ENCODE peak calls at places on chromosome 10, in four cellular contexts. B, A, Z and I are unnamed samples.

GRCh38 chr10:44935201-44935960 is 24.2 kb upstream of the RASSF4 start:
- DNase-seq in B (peak), A (no peak), Z (no peak), I (no peak)

GRCh38 chr10:32179836-32180235 is 123.6 kb upstream of the KIF5B start:
- DNase-seq in Z (no peak), B (no peak), A (no peak), I (no peak)

GRCh38 chr10:29470355-29470705 is 164.4 kb downstream of the SVIL start:
- DNase-seq in Z (no peak), A (no peak), B (no peak), I (peak)

GRCh38 chr10:89115876-89116627 is 91.1 kb downstream of the CH25H start:
- DNase-seq in B (no peak), Z (no peak), A (no peak), I (no peak)

GRCh38 chr10:33460461-33461294 is 126.2 kb upstream of the NRP1 start:
- DNase-seq in Z (no peak), B (no peak), A (no peak), I (no peak)

GRCh38 chr10:6171891-6172354 is 30.8 kb upstream of the PFKFB3 start:
- DNase-seq in Z (no peak), B (no peak), A (no peak), I (no peak)

GRCh38 chr10:126939706-126940105 is 34.5 kb downstream of the DOCK1 start:
- DNase-seq in A (no peak), B (no peak), Z (no peak), I (no peak)

GRCh38 chr10:52883996-52884871 is 111.7 kb upstream of the MBL2 start:
- DNase-seq in B (peak), Z (peak), A (no peak), I (peak)

GRCh38 chr10:11328264-11329054 is 283.0 kb downstream of the USP6NL start:
- DNase-seq in A (no peak), Z (no peak), B (no peak), I (no peak)

GRCh38 chr10:36840793-36841192 is 284.6 kb upstream of the ANKRD30A start:
- DNase-seq in B (no peak), Z (no peak), A (no peak), I (no peak)

GRCh38 chr10:48636901-48637300 is 32.0 kb upstream of the ARHGAP22 start:
- DNase-seq in Z (no peak), A (no peak), B (no peak), I (no peak)

GRCh38 chr10:43045631-43046287 is 31.1 kb upstream of the RET start:
- DNase-seq in B (no peak), Z (no peak), A (no peak), I (no peak)

GRCh38 chr10:72308320-72308987 is 34.7 kb downstream of the DDIT4 start:
- DNase-seq in B (peak), A (no peak), Z (peak), I (no peak)

GRCh38 chr10:113941140-113941539 is 86.7 kb downstream of the NHLRC2 start:
- DNase-seq in A (no peak), B (no peak), Z (no peak), I (no peak)

GRCh38 chr10:8103543-8103942 is 49.1 kb downstream of the GATA3 start:
- DNase-seq in Z (no peak), A (no peak), B (no peak), I (no peak)

GRCh38 chr10:79170226-79170752 is 101.5 kb downstream of the ZMIZ1 start:
- DNase-seq in Z (no peak), A (no peak), B (no peak), I (no peak)

GRCh38 chr10:35640474-35640873 is 1.6 kb downstream of the FZD8 start:
- DNase-seq in B (peak), Z (peak), A (peak), I (peak)

GRCh38 chr10:47309403-47310089 is 9.5 kb downstream of the GDF10 start:
- DNase-seq in A (no peak), Z (no peak), B (no peak), I (peak)